ENCODE peak calls at places on chromosomes 3 and 15, in four cellular contexts. A is spleen, Z is fibroblast of lung, Y is fibroblast of villous mesenchyme. C is an unnamed sample.

GRCh38 chr15:58566029-58566428 is 134.2 kb downstream of the LIPC start:
- DNase-seq in A (no peak), Z (no peak), Y (no peak), C (no peak)

GRCh38 chr3:52844290-52844985 is 9.6 kb upstream of the MUSTN1 start:
- DNase-seq in A (peak), Z (no peak), Y (no peak), C (no peak)

GRCh38 chr3:155281892-155282291 is 11.6 kb downstream of the STRIT1 start:
- DNase-seq in A (no peak), Z (peak), Y (peak), C (peak)

GRCh38 chr15:79629687-79630086 is 197.6 kb downstream of the MINAR1 start:
- DNase-seq in A (no peak), Z (peak), Y (peak), C (peak)

GRCh38 chr15:66603301-66604179 is 37.7 kb upstream of the LCTL start:
- DNase-seq in A (peak), Z (peak), Y (peak), C (peak)

GRCh38 chr3:10344147-10344943 is 23.4 kb upstream of the SEC13 start:
- DNase-seq in A (peak), Z (peak), Y (peak), C (peak)

GRCh38 chr15:91100561-91101355 is 701 bp downstream of the SV2B start:
- DNase-seq in A (no peak), Z (peak), Y (peak), C (peak)

GRCh38 chr3:21750291-21750690 is 719 bp downstream of the ZNF385D start:
- DNase-seq in A (no peak), Z (peak), Y (peak), C (no peak)

GRCh38 chr3:194103475-194103874 is 32.5 kb upstream of the HES1 start:
- DNase-seq in A (no peak), Z (no peak), Y (no peak), C (no peak)

GRCh38 chr15:48617619-48618018 is 27.9 kb downstream of the FBN1 start:
- DNase-seq in A (peak), Z (peak), Y (peak), C (peak)

GRCh38 chr15:66955871-66956585 is 109.4 kb upstream of the SMAD3 start:
- DNase-seq in A (no peak), Z (no peak), Y (no peak), C (peak)

GRCh38 chr3:188760408-188760807 is 411.4 kb upstream of the TPRG1 start:
- DNase-seq in A (no peak), Z (peak), Y (no peak), C (peak)

GRCh38 chr15:33980159-33980558 is 11.9 kb downstream of the CHRM5 start:
- DNase-seq in A (no peak), Z (no peak), Y (no peak), C (no peak)

GRCh38 chr15:74042603-74043424 is 39.5 kb downstream of the GOLGA6A start:
- DNase-seq in A (no peak), Z (no peak), Y (no peak), C (no peak)

GRCh38 chr3:158079599-158079998 is 26.6 kb downstream of the SHOX2 start:
- DNase-seq in A (no peak), Z (no peak), Y (no peak), C (no peak)

GRCh38 chr3:193783166-193783896 is 190.3 kb downstream of the OPA1 start:
- DNase-seq in A (no peak), Z (no peak), Y (peak), C (peak)

GRCh38 chr3:195897081-195897852 is 11.1 kb downstream of the TNK2 start:
- DNase-seq in A (peak), Z (peak), Y (peak), C (peak)

GRCh38 chr3:171088496-171088895 is 62.0 kb upstream of the SLC2A2 start:
- DNase-seq in A (no peak), Z (peak), Y (no peak), C (no peak)

GRCh38 chr3:14203521-14204079 is 25.0 kb downstream of the LSM3 start:
- DNase-seq in A (no peak), Z (peak), Y (peak), C (peak)

GRCh38 chr3:128554100-128554464 is 61.1 kb upstream of the GATA2 start:
- DNase-seq in A (no peak), Z (peak), Y (no peak), C (no peak)

GRCh38 chr3:127687228-127687737 is 14.5 kb downstream of the ABTB1 start:
- DNase-seq in A (no peak), Z (no peak), Y (no peak), C (no peak)

GRCh38 chr15:70902105-70902504 is 9.5 kb downstream of the LRRC49 start:
- DNase-seq in A (no peak), Z (peak), Y (peak), C (peak)

GRCh38 chr3:2477635-2478034 is 379.0 kb downstream of the CNTN4 start:
- DNase-seq in A (no peak), Z (no peak), Y (no peak), C (no peak)

GRCh38 chr3:38036906-38037305 is 2.1 kb upstream of the DLEC1 start:
- DNase-seq in A (no peak), Z (no peak), Y (no peak), C (no peak)

GRCh38 chr3:148601766-148602685 is 95.7 kb upstream of the AGTR1 start:
- DNase-seq in A (no peak), Z (peak), Y (peak), C (peak)

GRCh38 chr3:32500225-32500624 is 2.4 kb downstream of the CMTM6 start:
- DNase-seq in A (no peak), Z (no peak), Y (no peak), C (no peak)
- H3K4me3 ChIP-seq in A (no peak), Z (no peak), Y (peak), C (no peak)

GRCh38 chr3:138412821-138413531 is 21.4 kb upstream of the ESYT3 start:
- DNase-seq in A (no peak), Z (no peak), Y (no peak), C (peak)
- TF ChIP-seq CTCF in A (no peak), Z (no peak), Y (no peak), C (peak)

GRCh38 chr3:43159496-43160255 is 53.8 kb upstream of the POMGNT2 start:
- DNase-seq in A (no peak), Z (no peak), Y (no peak), C (no peak)

GRCh38 chr3:43163895-43164493 is 58.1 kb upstream of the POMGNT2 start:
- DNase-seq in A (no peak), Z (no peak), Y (no peak), C (no peak)

GRCh38 chr3:43161684-43162512 is 56.0 kb upstream of the POMGNT2 start:
- DNase-seq in A (no peak), Z (peak), Y (peak), C (peak)

GRCh38 chr3:43160664-43161063 is 54.8 kb upstream of the POMGNT2 start:
- DNase-seq in A (no peak), Z (no peak), Y (no peak), C (no peak)

DNA sequence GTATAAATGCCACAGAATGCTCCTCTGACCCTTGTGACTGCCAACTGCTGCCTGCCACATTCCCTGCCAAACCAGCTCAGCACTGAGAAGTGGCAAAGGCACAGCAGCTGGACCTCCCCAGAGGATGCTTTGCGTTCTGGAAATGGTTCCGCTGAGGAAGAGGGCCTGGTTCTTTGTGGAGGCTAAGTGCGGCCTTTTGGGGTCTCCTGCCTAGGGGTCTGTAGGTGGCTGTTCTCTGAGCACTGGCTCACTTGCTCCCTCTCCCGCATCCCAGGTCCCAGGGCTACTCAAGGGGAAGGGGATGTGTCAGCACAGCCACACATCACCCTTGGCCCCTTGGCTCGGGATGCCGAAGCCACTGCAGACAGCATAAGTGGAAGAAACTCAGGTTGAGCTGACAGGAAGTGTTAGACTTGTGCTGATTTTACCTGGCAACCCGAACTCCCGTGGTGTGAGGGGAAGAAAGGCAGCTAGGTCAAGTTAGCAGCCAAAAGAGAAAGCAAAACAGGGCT is 56.8 kb upstream of the POMGNT2 start:
- DNase-seq in A (no peak), Z (no peak), Y (no peak), C (no peak)
- H3K4me3 ChIP-seq in A (no peak), Z (no peak), Y (no peak), C (no peak)

GRCh38 chr3:51703776-51704510 is 2.9 kb upstream of the GRM2 start:
- DNase-seq in A (peak), Z (no peak), Y (no peak), C (no peak)
- TF ChIP-seq CTCF in A (no peak), Z (no peak), Y (no peak), C (no peak)

GRCh38 chr3:184604039-184604955 is 42.7 kb downstream of the EPHB3 start:
- DNase-seq in A (no peak), Z (no peak), Y (no peak), C (no peak)

GRCh38 chr3:184600685-184601377 is 39.2 kb downstream of the EPHB3 start:
- DNase-seq in A (no peak), Z (no peak), Y (no peak), C (no peak)

GRCh38 chr3:184603156-184604030 is 41.8 kb downstream of the EPHB3 start:
- DNase-seq in A (no peak), Z (no peak), Y (no peak), C (no peak)

GRCh38 chr3:184602406-184603155 is 41.0 kb downstream of the EPHB3 start:
- DNase-seq in A (no peak), Z (no peak), Y (no peak), C (no peak)

DNA sequence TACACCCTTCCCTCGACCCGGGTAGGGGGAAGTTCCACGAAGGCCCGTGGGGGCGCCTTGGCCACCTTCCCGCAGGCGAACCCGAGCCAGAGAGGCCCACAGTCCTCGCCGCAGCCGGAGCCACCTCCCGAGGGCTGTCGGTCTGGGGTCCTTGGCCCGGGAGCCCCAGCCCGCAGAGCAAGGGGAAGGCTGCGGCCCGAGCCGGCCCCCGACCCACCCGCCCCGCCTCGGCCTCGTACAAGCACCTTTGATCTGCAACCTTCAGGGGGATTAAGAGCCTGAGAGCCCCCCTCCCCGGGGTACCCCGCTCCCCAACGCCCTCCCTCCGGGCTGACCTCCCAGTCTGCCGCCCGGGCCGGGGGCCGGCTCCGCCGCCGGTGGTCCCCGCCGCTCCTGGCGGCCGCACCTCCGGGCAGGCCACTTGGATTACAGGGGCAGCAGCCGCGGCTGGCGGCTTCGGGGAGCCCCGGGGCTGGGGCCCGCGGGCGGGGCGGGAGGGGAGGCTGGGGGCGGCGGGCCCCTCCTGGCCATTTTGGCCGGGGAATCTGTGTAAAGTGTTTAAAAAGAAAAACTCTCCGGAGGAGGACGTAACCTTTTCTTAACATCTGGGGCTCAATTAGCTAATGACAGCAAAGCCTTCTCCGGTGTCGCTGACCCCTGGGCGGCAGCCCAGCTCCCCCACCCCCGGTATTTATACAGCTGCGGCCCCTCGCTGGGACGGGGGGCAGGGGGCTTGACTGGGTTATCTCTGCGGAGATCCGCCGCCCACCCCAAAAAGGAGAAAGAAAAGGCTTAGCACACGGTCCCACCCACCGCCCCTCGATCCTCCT is 40.2 kb downstream of the EPHB3 start:
- DNase-seq in A (no peak), Z (no peak), Y (no peak), C (no peak)
- H3K4me3 ChIP-seq in A (no peak), Z (no peak), Y (no peak), C (no peak)

GRCh38 chr3:44429459-44429858 is 48.0 kb downstream of the ZNF445 start:
- DNase-seq in A (no peak), Z (no peak), Y (no peak), C (no peak)
- TF ChIP-seq CTCF in A (no peak), Z (no peak), Y (no peak), C (no peak)

C was measured in AG10803.